ENCODE peak calls at places on chromosomes 13 and 19, in seven cellular contexts. One of them, this sample, is unnamed.

GRCh38 chr13:57627663-57628062 is 3.9 kb upstream of the PCDH17 start:
- DNase-seq in kidney: no peak
- DNase-seq in Daoy: no peak
- DNase-seq in iPS-NIHi11: peak
- DNase-seq in EH: peak
- DNase-seq in GM04503: no peak
- DNase-seq in SW 1271: no peak
- DNase-seq in this sample: no peak

GRCh38 chr13:94435604-94436226 is 43.8 kb downstream of the DCT start:
- DNase-seq in kidney: no peak
- DNase-seq in Daoy: peak
- DNase-seq in iPS-NIHi11: peak
- DNase-seq in EH: peak
- DNase-seq in GM04503: peak
- DNase-seq in SW 1271: no peak
- DNase-seq in this sample: no peak

GRCh38 chr19:29323972-29324680 is 111.2 kb upstream of the UQCRFS1 start:
- DNase-seq in kidney: no peak
- DNase-seq in Daoy: no peak
- DNase-seq in iPS-NIHi11: no peak
- DNase-seq in EH: no peak
- DNase-seq in GM04503: no peak
- DNase-seq in SW 1271: no peak
- DNase-seq in this sample: no peak

GRCh38 chr13:26095338-26095737 is 43.5 kb upstream of the SHISA2 start:
- DNase-seq in kidney: no peak
- DNase-seq in Daoy: no peak
- DNase-seq in iPS-NIHi11: peak
- DNase-seq in EH: no peak
- DNase-seq in GM04503: no peak
- DNase-seq in SW 1271: no peak
- DNase-seq in this sample: no peak

GRCh38 chr13:40875583-40875982 is 86.2 kb downstream of the SLC25A15 start:
- DNase-seq in kidney: no peak
- DNase-seq in Daoy: no peak
- DNase-seq in iPS-NIHi11: no peak
- DNase-seq in EH: no peak
- DNase-seq in GM04503: no peak
- DNase-seq in SW 1271: no peak
- DNase-seq in this sample: no peak

GRCh38 chr19:18051887-18052286 is 34.8 kb downstream of the IL12RB1 start:
- DNase-seq in kidney: peak
- DNase-seq in Daoy: no peak
- DNase-seq in iPS-NIHi11: peak
- DNase-seq in EH: no peak
- DNase-seq in GM04503: no peak
- DNase-seq in SW 1271: no peak
- DNase-seq in this sample: no peak

GRCh38 chr13:39998166-39998565 is 342.7 kb downstream of the COG6 start:
- DNase-seq in kidney: no peak
- DNase-seq in Daoy: no peak
- DNase-seq in iPS-NIHi11: no peak
- DNase-seq in EH: no peak
- DNase-seq in GM04503: no peak
- DNase-seq in SW 1271: no peak
- DNase-seq in this sample: no peak

GRCh38 chr19:51448011-51448744 is 10.1 kb downstream of the SIGLEC8 start:
- DNase-seq in kidney: peak
- DNase-seq in Daoy: no peak
- DNase-seq in iPS-NIHi11: no peak
- DNase-seq in EH: no peak
- DNase-seq in GM04503: no peak
- DNase-seq in SW 1271: no peak
- DNase-seq in this sample: no peak

This sample was measured in nephron progenitor cell.